ENCODE peak calls at places on chromosome 11, in ten cellular contexts. H is stomach, T is SK-N-SH, N is H1, L is transverse colon, F is HepG2, E is GM12878, C is esophagus muscularis mucosa, A is K562, V is suprapubic skin. S is an unnamed sample. For H3K4me1, the result is how much of the 10 kb centered on the place peaks cover.

GRCh38 chr11:72696866-72697428 is 22.7 kb upstream of the PDE2A start:
- DNase-seq in F (no peak), E (no peak), N (peak), T (no peak), A (peak), C (no peak), L (no peak), H (peak), V (peak), S (peak)

GRCh38 chr11:124766156-124766555 is 4.1 kb upstream of the ESAM start:
- DNase-seq in A (no peak), V (no peak), C (no peak), H (no peak), L (no peak), F (peak), N (no peak), E (no peak), T (no peak), S (no peak)

GRCh38 chr11:19432370-19433163 is 191.8 kb upstream of the E2F8 start:
- DNase-seq in N (peak), L (peak), T (no peak), H (no peak), E (peak), A (no peak), F (no peak), C (peak), V (no peak), S (no peak)

GRCh38 chr11:104968856-104969776 is 742 bp upstream of the CASP4 start:
- DNase-seq in N (peak), F (peak), T (no peak), A (no peak), H (no peak), E (no peak), L (peak), V (no peak), C (no peak), S (no peak)

GRCh38 chr11:1054143-1055108 is 17.9 kb upstream of the MUC6 start:
- DNase-seq in F (no peak), A (no peak), N (no peak), T (peak), V (no peak), L (peak), C (no peak), E (no peak), H (peak), S (peak)

GRCh38 chr11:102241026-102241425 is 76.3 kb upstream of the BIRC3 start:
- DNase-seq in A (no peak), L (no peak), T (no peak), C (no peak), V (no peak), H (no peak), N (no peak), E (no peak), F (no peak), S (no peak)

GRCh38 chr11:70552167-70552435 is 153.8 kb downstream of the CTTN start:
- DNase-seq in E (no peak), H (no peak), V (no peak), A (no peak), N (no peak), F (no peak), C (no peak), T (no peak), L (no peak), S (no peak)

GRCh38 chr11:74009675-74010305 is 905 bp upstream of the UCP3 start:
- DNase-seq in V (no peak), A (no peak), E (no peak), F (no peak), L (no peak), H (no peak), T (no peak), N (no peak), C (no peak), S (peak)

GRCh38 chr11:88353835-88354496 is 16.4 kb upstream of the CTSC start:
- DNase-seq in C (no peak), N (no peak), F (no peak), H (no peak), A (no peak), E (no peak), L (no peak), V (no peak), T (no peak), S (no peak)

GRCh38 chr11:11074686-11075370 is 217.0 kb upstream of the ZBED5 start:
- DNase-seq in A (no peak), E (no peak), N (no peak), C (peak), H (no peak), L (no peak), V (no peak), T (no peak), F (no peak), S (no peak)

GRCh38 chr11:122731500-122731913 is 76.0 kb downstream of the UBASH3B start:
- DNase-seq in T (no peak), E (no peak), V (no peak), A (no peak), C (no peak), H (no peak), F (peak), N (no peak), L (no peak), S (no peak)

GRCh38 chr11:70079691-70080090 is 1.6 kb downstream of the ANO1 start:
- DNase-seq in L (no peak), C (no peak), V (no peak), F (no peak), N (no peak), T (no peak), E (no peak), A (no peak), H (no peak), S (no peak)

GRCh38 chr11:102647430-102647829 is 22.3 kb upstream of the MMP20 start:
- DNase-seq in H (no peak), C (no peak), L (no peak), N (no peak), F (no peak), A (no peak), E (no peak), V (no peak), T (no peak), S (no peak)

GRCh38 chr11:32426819-32427615 is 8.3 kb downstream of the WT1 start:
- DNase-seq in T (peak), C (no peak), V (no peak), E (no peak), F (no peak), H (no peak), L (no peak), A (peak), N (peak), S (no peak)

GRCh38 chr11:98183034-98183433 is 837.7 kb upstream of the CNTN5 start:
- DNase-seq in C (no peak), H (no peak), N (no peak), V (no peak), T (no peak), A (no peak), E (no peak), L (no peak), F (no peak), S (no peak)
- TF ChIP-seq EP300 in C (no peak), H (no peak), N (no peak), V (no peak), T (no peak), A (no peak), E (no peak), L (no peak), F (no peak), S (no peak)

DNA sequence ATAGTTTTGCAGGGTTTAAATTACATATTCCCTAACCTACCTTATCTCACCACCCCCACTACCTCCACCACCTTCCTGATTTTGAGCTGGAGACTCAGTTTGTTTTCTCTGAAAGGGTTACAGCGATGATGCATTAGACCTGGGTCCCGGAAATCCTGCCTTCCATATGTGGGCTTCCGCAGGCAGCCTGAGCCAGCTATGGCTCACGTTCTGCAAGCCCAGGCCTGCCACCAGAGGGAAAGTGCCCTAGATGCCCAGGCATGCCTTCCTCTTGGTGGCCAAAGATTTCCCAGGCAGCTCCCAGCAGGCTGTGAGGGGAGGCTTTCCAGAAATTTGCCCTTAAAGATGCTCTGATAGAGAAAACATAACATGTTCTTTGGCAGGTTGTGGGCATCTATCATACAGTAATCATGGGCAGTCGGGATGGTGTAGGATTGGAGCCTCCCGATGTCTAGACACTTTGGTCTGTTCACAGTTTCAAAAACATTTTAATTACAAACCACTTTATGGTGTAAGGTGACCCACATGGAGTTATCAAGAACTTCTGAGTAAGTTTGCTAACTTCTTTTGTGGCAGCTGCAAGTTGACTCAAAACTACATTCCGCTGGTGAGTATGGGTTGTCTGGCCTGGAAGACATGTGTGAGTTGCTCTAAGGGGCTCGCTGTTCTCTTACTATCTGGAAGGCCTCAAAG is 79.3 kb downstream of the MICAL2 start:
- DNase-seq in C (no peak), L (no peak), E (no peak), T (no peak), H (no peak), N (no peak), F (no peak), V (no peak), A (no peak), S (no peak)
- TF ChIP-seq POLR2AphosphoS5 in C (no peak), L (no peak), E (no peak), T (no peak), H (no peak), N (no peak), F (no peak), V (no peak), A (no peak), S (no peak)

GRCh38 chr11:63871962-63872832 is 33.3 kb downstream of the MARK2 start:
- DNase-seq in H (peak), V (peak), E (peak), C (peak), L (peak), A (peak), T (peak), F (peak), N (no peak), S (peak)

GRCh38 chr11:63869171-63869591 is 30.3 kb downstream of the MARK2 start:
- DNase-seq in F (no peak), V (no peak), A (no peak), C (no peak), E (no peak), T (no peak), L (peak), N (no peak), H (no peak), S (no peak)

GRCh38 chr11:63868399-63869064 is 29.6 kb downstream of the MARK2 start:
- DNase-seq in A (no peak), L (no peak), F (no peak), C (no peak), N (no peak), H (no peak), T (no peak), E (no peak), V (no peak), S (no peak)

GRCh38 chr11:63869686-63870085 is 30.8 kb downstream of the MARK2 start:
- DNase-seq in H (no peak), A (no peak), T (no peak), N (no peak), E (no peak), V (no peak), L (peak), F (no peak), C (no peak), S (no peak)

GRCh38 chr11:63870351-63871197 is 31.7 kb downstream of the MARK2 start:
- DNase-seq in N (no peak), A (no peak), L (no peak), T (no peak), F (no peak), H (no peak), V (no peak), E (no peak), C (no peak), S (no peak)
- H3K4me1 ChIP-seq in N (under half), A (under half), L (half or more), T (under half), F (under half), H (half or more), V (half or more), E (half or more), C (half or more), S (half or more)

DNA sequence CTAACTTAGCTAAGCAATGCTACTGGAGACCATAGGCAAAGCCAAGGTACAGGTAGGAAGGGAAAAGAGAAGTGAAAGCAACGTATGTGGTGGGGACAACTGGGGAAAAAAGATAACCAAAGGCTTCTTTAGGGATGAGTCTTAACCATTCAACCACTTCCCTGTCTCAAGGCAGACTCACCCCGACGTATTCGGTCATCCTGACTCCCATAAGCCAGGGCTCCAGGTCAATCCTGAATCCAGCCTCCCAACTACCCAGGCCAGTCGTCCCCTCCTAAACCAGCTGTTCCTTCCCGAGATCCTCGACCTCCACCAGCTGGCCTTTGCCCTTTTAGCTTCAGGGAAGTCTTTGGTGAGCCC is 330 bp downstream of the ACP2 start:
- DNase-seq in H (no peak), L (no peak), V (no peak), A (no peak), E (peak), N (no peak), F (no peak), C (no peak), T (no peak), S (no peak)
- TF ChIP-seq EP300 in H (no peak), L (no peak), V (no peak), A (no peak), E (peak), N (no peak), F (no peak), C (no peak), T (no peak), S (no peak)

S was measured in sigmoid colon.